ENCODE peak calls at places on chromosome 14, in five cellular contexts. D is Kasumi-1, Z is mucosa of descending colon, X is SK-MEL-5, Y is fibroblast of the conjunctiva. E is an unnamed sample.

GRCh38 chr14:69636051-69636639 is 24.7 kb downstream of the SUSD6 start:
- DNase-seq in Z (no peak), D (peak; percentile 32), X (no peak), Y (no peak), E (no peak)

GRCh38 chr14:51650721-51651387 is 856 bp upstream of the FRMD6 start:
- DNase-seq in X (no peak), Z (peak; percentile 50), Y (no peak), D (no peak), E (no peak)

GRCh38 chr14:36866867-36867266 is 205.2 kb downstream of the PAX9 start:
- DNase-seq in Y (no peak), X (no peak), D (no peak), Z (no peak), E (no peak)

GRCh38 chr14:20714593-20715250 is 26.2 kb downstream of the ANG start:
- DNase-seq in Z (peak; percentile 75), Y (peak; percentile 59), D (no peak), X (no peak), E (peak; percentile 21)

GRCh38 chr14:96748371-96748770 is 48.8 kb upstream of the VRK1 start:
- DNase-seq in Z (no peak), Y (no peak), X (no peak), D (no peak), E (no peak)

GRCh38 chr14:95712398-95712797 is 1.5 kb downstream of the TCL1A start:
- DNase-seq in D (no peak), X (no peak), Z (no peak), Y (no peak), E (no peak)

GRCh38 chr14:100430571-100430970 is 107.4 kb downstream of the SLC25A47 start:
- DNase-seq in Y (no peak), X (no peak), Z (no peak), D (no peak), E (no peak)

GRCh38 chr14:41022932-41023331 is 583.7 kb upstream of the LRFN5 start:
- DNase-seq in X (no peak), D (no peak), Y (no peak), Z (no peak), E (no peak)

GRCh38 chr14:38616959-38617358 is 361.1 kb upstream of the CLEC14A start:
- DNase-seq in Z (no peak), X (no peak), D (no peak), Y (no peak), E (no peak)

GRCh38 chr14:87000071-87000470 is 992.9 kb downstream of the GALC start:
- DNase-seq in X (no peak), D (no peak), Z (no peak), Y (no peak), E (no peak)

GRCh38 chr14:69553221-69553620 is 21.4 kb downstream of the CCDC177 start:
- DNase-seq in D (no peak), Z (no peak), X (peak; percentile 28), Y (peak; percentile 12), E (peak; percentile 52)

GRCh38 chr14:70237710-70238109 is 49.0 kb upstream of the SLC8A3 start:
- DNase-seq in X (no peak), Z (no peak), D (no peak), Y (no peak), E (no peak)

GRCh38 chr14:51006781-51007211 is 62.5 kb upstream of the PYGL start:
- DNase-seq in X (peak; percentile 66), Y (peak; percentile 81), Z (no peak), D (no peak), E (peak; percentile 75)

GRCh38 chr14:51430600-51430999 is 190.6 kb downstream of the TMX1 start:
- DNase-seq in Z (no peak), Y (no peak), X (peak; percentile 95), D (no peak), E (no peak)

GRCh38 chr14:54807428-54807827 is 95.2 kb downstream of the GCH1 start:
- DNase-seq in D (no peak), Y (no peak), X (no peak), Z (no peak), E (no peak)

GRCh38 chr14:56057071-56057865 is 60.9 kb upstream of the PELI2 start:
- DNase-seq in X (no peak), Y (no peak), Z (no peak), D (no peak), E (no peak)

GRCh38 chr14:36652542-36653201 is 9.0 kb upstream of the PAX9 start:
- DNase-seq in Y (no peak), Z (no peak), D (no peak), X (no peak), E (no peak)

GRCh38 chr14:25833341-25834121 is 764.3 kb downstream of the NOVA1 start:
- DNase-seq in Z (no peak), X (peak; percentile 75), D (peak; percentile 51), Y (peak; percentile 50), E (no peak)

GRCh38 chr14:104341532-104342434 is 203.4 kb downstream of the KIF26A start:
- DNase-seq in X (peak; percentile 89), D (no peak), Y (peak; percentile 22), Z (peak; percentile 83), E (no peak)

GRCh38 chr14:24259282-24260025 is 3.5 kb downstream of the TGM1 start:
- DNase-seq in Z (no peak), Y (no peak), X (no peak), D (no peak), E (no peak)

GRCh38 chr14:101963611-101964296 is 619 bp upstream of the DYNC1H1 start:
- DNase-seq in D (no peak), Y (no peak), Z (no peak), X (no peak), E (no peak)

GRCh38 chr14:56237398-56237797 is 119.2 kb downstream of the PELI2 start:
- DNase-seq in Z (no peak), D (peak; percentile 41), Y (no peak), X (no peak), E (no peak)

GRCh38 chr14:24904533-24904932 is 145.4 kb downstream of the STXBP6 start:
- DNase-seq in D (no peak), Z (no peak), X (no peak), Y (no peak), E (no peak)

GRCh38 chr14:49050836-49051235 is 535.3 kb downstream of the RPS29 start:
- DNase-seq in Y (no peak), D (no peak), X (no peak), Z (no peak), E (no peak)

GRCh38 chr14:49997991-49998390 is 105.1 kb downstream of the ARF6 start:
- DNase-seq in Y (no peak), Z (no peak), D (no peak), X (no peak), E (no peak)